ENCODE peak calls at places on chromosomes 5 and 9, in four cellular contexts. G is tibial nerve, L is uterus, E is right lobe of liver. S is an unnamed sample.

GRCh38 chr5:174371600-174372094 is 326.1 kb downstream of the NSG2 start:
- DNase-seq in E (no peak), L (no peak), G (no peak), S (no peak)

GRCh38 chr9:116383956-116384355 is 230.4 kb downstream of the PAPPA start:
- DNase-seq in L (no peak), G (no peak), E (no peak), S (no peak)

GRCh38 chr5:176768174-176768970 is 42.0 kb upstream of the UNC5A start:
- DNase-seq in G (no peak), L (no peak), E (peak; percentile 16), S (peak; percentile 6)

GRCh38 chr5:171342362-171343111 is 33.5 kb downstream of the TLX3 start:
- DNase-seq in L (no peak), G (peak; percentile 47), E (peak; percentile 51), S (peak; percentile 66)

GRCh38 chr5:54062958-54063357 is 247.4 kb downstream of the ARL15 start:
- DNase-seq in E (no peak), L (no peak), G (no peak), S (no peak)

GRCh38 chr9:113349434-113350337 is at the start of gene BSPRY:
- DNase-seq in G (no peak), L (no peak), E (no peak), S (peak; percentile 29)

GRCh38 chr9:16398676-16399075 is 471.8 kb downstream of the BNC2 start:
- DNase-seq in E (no peak), G (no peak), L (no peak), S (no peak)

GRCh38 chr5:56550227-56550626 is 265.1 kb upstream of the MAP3K1 start:
- DNase-seq in E (no peak), L (no peak), G (no peak), S (no peak)

GRCh38 chr5:143010335-143010734 is 240.2 kb downstream of the ARHGAP26 start:
- DNase-seq in L (no peak), G (no peak), E (no peak), S (no peak)

GRCh38 chr5:42624912-42625311 is 131.7 kb upstream of the CCDC152 start:
- DNase-seq in G (no peak), E (no peak), L (no peak), S (no peak)

GRCh38 chr5:39005566-39006232 is 68.5 kb downstream of the RICTOR start:
- DNase-seq in L (no peak), E (no peak), G (no peak), S (no peak)

GRCh38 chr9:98081477-98082219 is 25.1 kb downstream of the NANS start:
- DNase-seq in G (no peak), E (peak; percentile 60), L (no peak), S (peak; percentile 67)

GRCh38 chr9:120312031-120312430 is 267.9 kb downstream of the CDK5RAP2 start:
- DNase-seq in L (no peak), E (no peak), G (no peak), S (no peak)

GRCh38 chr5:91264311-91265051 is 118.6 kb downstream of the ARRDC3 start:
- DNase-seq in E (no peak), L (no peak), G (no peak), S (no peak)

GRCh38 chr9:120066315-120066714 is 513.7 kb downstream of the CDK5RAP2 start:
- DNase-seq in E (no peak), L (no peak), G (no peak), S (no peak)

GRCh38 chr5:135977375-135977928 is 22.7 kb upstream of the LECT2 start:
- DNase-seq in E (peak; percentile 97), L (no peak), G (no peak), S (peak; percentile 77)

GRCh38 chr9:133285252-133285775 is 10.3 kb upstream of the ABO start:
- DNase-seq in L (no peak), G (no peak), E (no peak), S (no peak)

GRCh38 chr9:134359493-134360179 is 33.4 kb downstream of the RXRA start:
- DNase-seq in G (no peak), E (no peak), L (no peak), S (no peak)

GRCh38 chr9:23596913-23597634 is 229.0 kb downstream of the ELAVL2 start:
- DNase-seq in E (no peak), L (no peak), G (no peak), S (no peak)

GRCh38 chr5:126514159-126515141 is 80.6 kb downstream of the ALDH7A1 start:
- DNase-seq in L (no peak), E (no peak), G (no peak), S (no peak)

DNA sequence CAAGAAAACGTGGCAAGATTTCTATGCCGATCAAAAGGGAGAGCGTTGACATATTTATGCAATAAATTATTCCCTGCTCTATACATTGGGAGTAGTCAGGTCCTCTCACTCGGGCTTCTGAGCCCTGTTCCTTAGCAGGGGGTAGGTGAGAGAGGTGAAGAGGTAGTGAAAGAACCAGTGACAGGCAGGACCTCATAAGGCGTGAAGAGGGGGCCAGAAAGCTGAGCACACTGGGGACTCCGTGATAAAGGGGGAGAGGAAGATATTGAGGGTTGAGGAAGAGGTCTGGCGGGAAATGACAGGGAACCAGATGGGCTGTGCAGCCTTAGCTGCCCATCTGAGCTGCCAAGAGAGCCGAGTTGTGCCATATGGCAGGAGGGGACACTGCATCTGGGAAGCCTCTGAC is 722 bp upstream of the CDC20B start:
- DNase-seq in G (no peak), L (no peak), E (no peak), S (no peak)
- H3K27me3 ChIP-seq in G (peaks cover 52% of the 10 kb centered on the region), L (peaks cover 43% of the 10 kb centered on the region), E (peaks cover 24% of the 10 kb centered on the region), S (no peaks in the 10 kb centered on the region)

GRCh38 chr9:129505270-129505881 is 115.5 kb downstream of the C9orf50 start:
- DNase-seq in E (no peak), G (no peak), L (no peak), S (no peak)
- TF ChIP-seq POLR2A in E (no peak), G (no peak), L (no peak), S (no peak)

DNA sequence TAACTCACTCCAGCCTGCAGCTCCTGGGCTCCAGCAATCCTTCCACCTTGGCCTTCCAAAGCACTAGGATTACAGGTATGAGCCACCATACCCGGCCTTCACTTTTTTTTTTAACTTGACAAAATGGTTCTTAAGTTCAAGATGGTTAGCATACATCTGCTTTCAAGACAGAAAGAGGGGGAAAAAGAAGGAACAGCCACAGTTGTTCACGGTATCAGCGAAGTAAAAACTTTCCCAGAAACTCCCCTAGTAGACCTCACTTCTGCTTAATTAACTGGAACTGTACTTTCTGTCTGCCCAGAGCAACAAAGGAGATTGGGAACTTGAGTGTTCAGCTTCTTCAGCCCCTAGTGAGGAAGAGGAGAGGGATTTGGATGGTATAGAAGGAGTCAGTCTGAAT is 116.6 kb downstream of the UGCG start:
- DNase-seq in G (no peak), L (no peak), E (no peak), S (no peak)
- H3K27ac ChIP-seq in G (no peak overlapping the region), L (peak overlapping the region; percentile 70), E (no peak overlapping the region), S (peak overlapping the region; percentile 71)

GRCh38 chr5:149220750-149221149 is 50.9 kb upstream of the AFAP1L1 start:
- DNase-seq in E (no peak), G (no peak), L (no peak), S (no peak)

GRCh38 chr5:149223081-149223848 is 48.4 kb upstream of the AFAP1L1 start:
- DNase-seq in L (no peak), E (no peak), G (peak; percentile 24), S (no peak)

GRCh38 chr5:149221326-149221725 is 50.3 kb upstream of the AFAP1L1 start:
- DNase-seq in G (no peak), L (no peak), E (no peak), S (no peak)

GRCh38 chr5:149219584-149219983 is 52.1 kb upstream of the AFAP1L1 start:
- DNase-seq in E (peak; percentile 37), G (no peak), L (no peak), S (no peak)

GRCh38 chr5:149221731-149222342 is 49.8 kb upstream of the AFAP1L1 start:
- DNase-seq in E (no peak), L (no peak), G (no peak), S (no peak)
- H3K27me3 ChIP-seq in E (no peaks in the 10 kb centered on the region), L (no peaks in the 10 kb centered on the region), G (no peaks in the 10 kb centered on the region), S (no peaks in the 10 kb centered on the region)

GRCh38 chr5:178222292-178222691 is 10.3 kb downstream of the PHYKPL start:
- DNase-seq in E (no peak), L (no peak), G (no peak), S (no peak)

GRCh38 chr5:178221857-178222256 is 10.7 kb downstream of the PHYKPL start:
- DNase-seq in L (no peak), E (no peak), G (no peak), S (peak; percentile 61)

GRCh38 chr5:178223196-178223773 is 9.3 kb downstream of the PHYKPL start:
- DNase-seq in G (no peak), L (no peak), E (no peak), S (no peak)

GRCh38 chr5:178223828-178224335 is 8.7 kb downstream of the PHYKPL start:
- DNase-seq in L (no peak), E (no peak), G (no peak), S (no peak)

GRCh38 chr5:178221203-178221771 is 11.3 kb downstream of the PHYKPL start:
- DNase-seq in L (no peak), G (no peak), E (no peak), S (no peak)
- TF ChIP-seq POLR2A in L (no peak), G (no peak), E (no peak), S (no peak)

GRCh38 chr5:131265318-131265803 is 1.5 kb downstream of the CDC42SE2 start:
- DNase-seq in E (no peak), L (no peak), G (no peak), S (no peak)
- H3K27ac ChIP-seq in E (peak overlapping the region; percentile 91), L (no peak overlapping the region), G (no peak overlapping the region), S (peak overlapping the region; percentile 98)

GRCh38 chr5:77086611-77087483 is at the start of gene ZBED3:
- DNase-seq in E (peak; percentile 93), G (peak; percentile 48), L (peak; percentile 77), S (peak; percentile 66)
- H3K27me3 ChIP-seq in E (no peaks in the 10 kb centered on the region), G (no peaks in the 10 kb centered on the region), L (no peaks in the 10 kb centered on the region), S (no peaks in the 10 kb centered on the region)